ENCODE peak calls at places on chromosomes 16 and 17, in four cellular contexts. K, O, J and G are unnamed samples.

GRCh38 chr17:3762922-3763776 is 37.8 kb downstream of the ITGAE start:
- DNase-seq in J (no peak), O (no peak), K (no peak), G (no peak)

GRCh38 chr17:31392856-31393748 is 1.6 kb downstream of the RAB11FIP4 start:
- DNase-seq in K (no peak), O (no peak), J (no peak), G (peak; percentile 8)

GRCh38 chr17:32936894-32937500 is 9.0 kb downstream of the TMEM98 start:
- DNase-seq in O (peak; percentile 77), K (peak; percentile 78), J (peak; percentile 59), G (peak; percentile 92)

GRCh38 chr16:54432481-54433229 is 146.1 kb upstream of the IRX3 start:
- DNase-seq in O (no peak), J (peak; percentile 71), K (no peak), G (no peak)

GRCh38 chr17:14299261-14300093 is 1.4 kb upstream of the HS3ST3B1 start:
- DNase-seq in O (no peak), K (peak; percentile 23), J (peak; percentile 65), G (peak; percentile 68)

GRCh38 chr17:50304781-50305404 is 30.6 kb downstream of the TMEM92 start:
- DNase-seq in O (no peak), J (no peak), K (no peak), G (no peak)

GRCh38 chr17:73469311-73469710 is 157.5 kb upstream of the CDC42EP4 start:
- DNase-seq in J (no peak), K (no peak), O (no peak), G (no peak)

GRCh38 chr17:40341808-40342574 is 22.5 kb downstream of the GJD3 start:
- DNase-seq in O (no peak), K (peak; percentile 89), J (peak; percentile 64), G (peak; percentile 82)

GRCh38 chr16:79599256-79599836 is 1.2 kb downstream of the MAF start:
- DNase-seq in J (no peak), O (no peak), K (peak; percentile 16), G (peak; percentile 38)

GRCh38 chr16:14199624-14200023 is 128.5 kb downstream of the MRTFB start:
- DNase-seq in K (no peak), J (no peak), O (no peak), G (no peak)
- TF ChIP-seq JUN in K (no peak), J (no peak), O (no peak), G (no peak)

GRCh38 chr17:79935197-79935844 is 96.1 kb upstream of the CBX4 start:
- DNase-seq in O (no peak), J (no peak), K (no peak), G (peak; percentile 39)

GRCh38 chr17:79936661-79937434 is 97.6 kb upstream of the CBX4 start:
- DNase-seq in K (no peak), O (no peak), J (no peak), G (no peak)

GRCh38 chr17:79934653-79934970 is 95.4 kb upstream of the CBX4 start:
- DNase-seq in J (no peak), K (no peak), O (no peak), G (no peak)

GRCh38 chr17:79937435-79937870 is 98.2 kb upstream of the CBX4 start:
- DNase-seq in J (no peak), O (no peak), K (no peak), G (no peak)

GRCh38 chr17:79935845-79936470 is 96.7 kb upstream of the CBX4 start:
- DNase-seq in J (no peak), O (no peak), K (no peak), G (no peak)
- TF ChIP-seq JUN in J (no peak), O (no peak), K (no peak), G (no peak)

DNA sequence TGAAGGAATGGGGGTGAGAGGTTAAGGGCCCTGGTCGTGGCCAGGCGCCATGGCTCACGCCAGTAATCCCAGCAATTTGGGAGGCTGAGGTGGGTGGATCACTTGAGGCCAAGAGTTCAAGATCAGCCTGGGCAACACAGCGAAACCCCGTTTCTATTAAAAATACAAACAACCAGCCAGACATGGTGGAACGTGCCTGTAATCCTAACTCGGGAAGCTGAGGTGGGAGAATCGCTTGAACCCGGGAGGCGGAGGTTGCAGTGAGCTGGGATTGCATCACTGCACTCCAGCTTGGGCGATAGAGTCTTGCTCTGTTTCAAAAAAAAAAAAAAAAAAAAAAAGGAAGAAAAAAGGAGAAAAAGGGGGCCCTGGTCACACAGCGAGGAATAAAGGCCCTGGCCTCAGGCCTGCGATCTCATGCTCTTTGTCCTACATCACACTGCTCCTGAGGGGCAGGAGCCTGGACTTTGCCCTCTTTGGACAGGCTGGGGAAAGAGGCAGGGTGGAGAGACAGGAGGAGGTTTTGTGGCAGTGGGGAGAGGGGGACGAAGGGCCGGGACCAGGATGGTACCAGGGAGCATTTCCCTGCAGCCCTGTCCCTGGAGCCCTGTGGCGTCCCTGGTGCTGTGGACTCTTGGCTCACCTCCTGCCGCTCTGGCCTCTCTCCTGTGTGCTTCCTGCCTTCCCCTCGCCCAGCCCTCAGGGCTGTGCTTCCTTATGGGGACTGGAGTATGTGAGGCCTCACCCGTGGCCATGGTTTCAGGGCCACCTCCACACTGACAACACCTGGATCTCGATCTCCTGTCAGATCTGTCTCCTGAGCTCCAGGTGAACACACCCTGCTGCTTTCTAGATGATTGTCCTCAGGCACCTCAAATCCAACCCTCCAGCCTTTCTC is 19.7 kb upstream of the SLC25A19 start:
- DNase-seq in J (peak; percentile 94), K (peak; percentile 35), O (no peak), G (no peak)
- TF ChIP-seq JUN in J (peak; percentile 76), K (no peak), O (no peak), G (no peak)

GRCh38 chr16:62010186-62010585 is 26.1 kb downstream of the CDH8 start:
- DNase-seq in J (no peak), K (no peak), O (no peak), G (no peak)

GRCh38 chr16:62018301-62019060 is 17.8 kb downstream of the CDH8 start:
- DNase-seq in K (no peak), J (no peak), O (no peak), G (no peak)

DNA sequence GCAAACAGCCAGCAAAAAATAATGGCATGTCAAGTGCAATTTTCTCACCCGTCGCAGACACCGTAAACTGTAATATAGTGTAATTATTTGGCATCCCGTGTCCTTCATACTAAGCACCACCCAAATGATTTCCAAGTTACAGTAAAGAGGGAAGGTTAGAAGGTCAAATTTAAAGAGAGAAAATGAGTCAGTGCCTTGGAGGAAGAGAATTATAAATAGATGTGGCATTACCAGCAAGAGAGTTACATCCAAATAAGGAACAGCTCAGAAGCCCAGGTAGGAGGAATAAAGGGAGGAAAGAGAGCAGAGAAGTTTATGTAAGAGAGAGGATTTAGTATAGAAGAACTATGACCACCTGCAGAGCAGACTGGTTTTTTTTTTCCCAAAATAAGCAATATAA is 21.7 kb downstream of the CDH8 start:
- DNase-seq in J (no peak), O (no peak), K (no peak), G (no peak)
- TF ChIP-seq JUN in J (no peak), O (no peak), K (no peak), G (no peak)

GRCh38 chr16:58655215-58655596 is 25.6 kb upstream of the CNOT1 start:
- DNase-seq in K (no peak), O (no peak), J (peak; percentile 43), G (no peak)
- TF ChIP-seq JUN in K (no peak), O (no peak), J (no peak), G (no peak)

DNA sequence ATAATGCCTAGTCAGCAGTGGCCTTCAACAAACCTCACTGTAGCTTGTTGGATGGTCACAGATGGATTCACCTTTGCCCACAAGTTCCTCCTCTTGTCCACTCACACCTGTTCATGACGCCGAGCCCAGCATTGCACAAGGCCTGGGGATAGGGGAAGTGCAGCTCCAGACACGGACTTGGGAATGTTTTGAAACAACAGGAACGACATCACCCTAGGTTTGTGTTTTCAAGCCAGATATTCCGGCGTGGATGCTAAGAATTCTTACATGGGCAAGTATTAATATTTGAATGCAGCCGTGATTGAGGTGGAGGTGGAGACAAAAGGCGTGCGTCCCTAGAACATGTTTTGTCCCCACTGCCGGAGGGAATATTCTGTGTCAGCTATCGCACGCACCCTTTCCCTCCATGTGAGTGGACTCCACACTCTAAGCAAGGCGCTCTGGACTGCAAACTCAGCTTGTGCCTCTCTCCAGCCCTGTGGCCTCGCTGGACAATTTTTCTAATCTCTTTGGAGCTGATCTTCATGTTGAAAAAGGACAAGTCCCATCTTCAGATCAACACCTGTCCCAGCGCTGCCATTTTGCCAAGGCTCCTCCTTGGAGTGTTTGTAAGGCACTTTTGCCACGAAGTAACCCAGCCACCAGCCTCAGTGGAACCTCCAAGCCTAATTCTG is 2.0 kb upstream of the BANP start:
- DNase-seq in J (peak; percentile 81), O (no peak), K (no peak), G (no peak)
- TF ChIP-seq JUN in J (no peak), O (no peak), K (no peak), G (no peak)

GRCh38 chr17:42522798-42523278 is 13.2 kb upstream of the NAGLU start:
- DNase-seq in K (no peak), O (no peak), J (no peak), G (no peak)
- TF ChIP-seq JUN in K (no peak), O (no peak), J (no peak), G (no peak)

DNA sequence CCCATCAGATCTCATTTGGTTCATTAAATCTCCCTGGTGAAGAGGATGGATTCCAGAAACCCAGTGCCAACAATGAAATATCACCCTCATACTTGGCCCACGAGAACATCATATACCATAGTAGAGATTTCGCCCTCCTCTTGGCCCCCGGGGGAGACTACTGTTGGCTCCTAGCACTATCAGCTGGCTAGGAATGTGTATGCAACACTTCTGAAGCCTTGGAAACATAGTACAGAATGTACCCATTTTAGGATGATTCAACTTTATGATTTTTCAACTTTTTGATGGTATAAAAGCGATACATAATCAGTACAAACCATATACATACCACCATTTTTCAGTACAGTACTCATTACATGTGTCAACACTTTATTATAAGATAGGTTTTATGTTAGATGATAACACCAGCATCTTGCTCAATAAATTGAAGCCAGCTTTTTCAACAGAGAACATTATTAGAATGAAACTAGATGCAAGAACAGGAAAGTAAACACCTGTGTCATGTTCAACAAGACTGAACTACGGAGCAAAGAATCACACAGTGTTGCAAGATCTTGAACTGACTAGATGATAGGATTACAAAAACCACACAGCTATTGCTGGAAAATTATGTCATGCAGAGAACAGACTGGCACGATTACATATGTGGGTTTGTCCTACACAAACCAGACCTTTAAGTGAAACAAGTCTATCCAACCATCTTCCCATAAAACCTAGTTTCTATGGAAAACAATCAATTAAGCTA is 17.2 kb downstream of the RSL1D1 start:
- DNase-seq in O (no peak), K (no peak), J (peak; percentile 84), G (no peak)
- TF ChIP-seq JUN in O (no peak), K (no peak), J (no peak), G (no peak)

GRCh38 chr16:86865866-86866675 is 287.7 kb downstream of the FOXL1 start:
- DNase-seq in K (no peak), O (no peak), J (no peak), G (no peak)
- TF ChIP-seq JUN in K (no peak), O (no peak), J (no peak), G (no peak)